ENCODE peak calls at places on chromosomes 2 and 18, in six cellular contexts. Z is IMR-90, T is H9, N is neuronal stem cell, R is mesenchymal stem cell, P is H1. B is an unnamed sample.

GRCh38 chr2:47243596-47244323 is 88.7 kb upstream of the STPG4 start:
- DNase-seq in Z (no peak), T (no peak), N (no peak), R (peak), P (no peak), B (no peak)

GRCh38 chr2:80242355-80242910 is 62.1 kb downstream of the LRRTM1 start:
- DNase-seq in Z (no peak), T (no peak), N (no peak), R (no peak), P (no peak), B (no peak)

GRCh38 chr2:16525265-16525887 is 140.3 kb downstream of the CYRIA start:
- DNase-seq in Z (no peak), T (peak), N (peak), R (peak), P (no peak), B (peak)

GRCh38 chr2:65458999-65459398 is 26.6 kb upstream of the SPRED2 start:
- DNase-seq in Z (peak), T (no peak), N (no peak), R (peak), P (no peak), B (no peak)

GRCh38 chr18:7844017-7844416 is 276.9 kb downstream of the PTPRM start:
- DNase-seq in Z (peak), T (no peak), N (no peak), R (no peak), P (no peak), B (no peak)

GRCh38 chr2:221137385-221137784 is 434.7 kb downstream of the EPHA4 start:
- DNase-seq in Z (no peak), T (no peak), N (no peak), R (no peak), P (no peak), B (no peak)

GRCh38 chr2:32812316-32812715 is 134.4 kb upstream of the LTBP1 start:
- DNase-seq in Z (peak), T (no peak), N (no peak), R (no peak), P (no peak), B (no peak)

GRCh38 chr2:239368906-239369584 is 31.8 kb downstream of the HDAC4 start:
- DNase-seq in Z (no peak), T (no peak), N (no peak), R (no peak), P (no peak), B (no peak)

GRCh38 chr2:164920430-164920829 is 34.9 kb downstream of the SLC38A11 start:
- DNase-seq in Z (peak), T (no peak), N (no peak), R (peak), P (no peak), B (peak)

GRCh38 chr18:66557091-66557490 is 46.8 kb downstream of the CDH19 start:
- DNase-seq in Z (no peak), T (no peak), N (no peak), R (no peak), P (no peak), B (no peak)

GRCh38 chr2:207770602-207771404 is 1.1 kb upstream of the FZD5 start:
- DNase-seq in Z (no peak), T (peak), N (no peak), R (no peak), P (no peak), B (peak)

GRCh38 chr2:119208791-119209203 is 14.8 kb upstream of the STEAP3 start:
- DNase-seq in Z (no peak), T (no peak), N (no peak), R (no peak), P (no peak), B (no peak)

GRCh38 chr2:169107645-169108044 is 38.3 kb downstream of the DHRS9 start:
- DNase-seq in Z (no peak), T (no peak), N (no peak), R (no peak), P (no peak), B (no peak)

GRCh38 chr2:71933467-71934319 is 214.0 kb downstream of the CYP26B1 start:
- DNase-seq in Z (no peak), T (peak), N (no peak), R (no peak), P (no peak), B (peak)

GRCh38 chr2:196758474-196759377 is 40.8 kb downstream of the GTF3C3 start:
- DNase-seq in Z (peak), T (no peak), N (no peak), R (peak), P (no peak), B (no peak)

GRCh38 chr18:49525981-49526380 is 35.9 kb upstream of the LIPG start:
- DNase-seq in Z (no peak), T (no peak), N (no peak), R (no peak), P (no peak), B (no peak)

GRCh38 chr2:15943914-15944313 is 3.6 kb downstream of the MYCN start:
- DNase-seq in Z (no peak), T (no peak), N (no peak), R (peak), P (no peak), B (no peak)

GRCh38 chr2:44559108-44559507 is 197.4 kb downstream of the CAMKMT start:
- DNase-seq in Z (no peak), T (no peak), N (no peak), R (no peak), P (no peak), B (no peak)

GRCh38 chr2:178855151-178855550 is 47.9 kb upstream of the TTN start:
- DNase-seq in Z (no peak), T (no peak), N (no peak), R (no peak), P (no peak), B (no peak)

GRCh38 chr2:233831861-233832260 is 22.5 kb downstream of the HJURP start:
- DNase-seq in Z (no peak), T (no peak), N (no peak), R (no peak), P (no peak), B (no peak)

GRCh38 chr2:230872968-230873669 is 8.4 kb downstream of the ITM2C start:
- DNase-seq in Z (no peak), T (no peak), N (no peak), R (no peak), P (no peak), B (no peak)

GRCh38 chr18:56468379-56468778 is 170.0 kb downstream of the TXNL1 start:
- DNase-seq in Z (no peak), T (no peak), N (no peak), R (no peak), P (no peak), B (no peak)

GRCh38 chr18:45688834-45689233 is 35.1 kb upstream of the SLC14A1 start:
- DNase-seq in Z (no peak), T (no peak), N (no peak), R (no peak), P (no peak), B (no peak)

GRCh38 chr18:24270937-24271380 is 126.7 kb downstream of the OSBPL1A start:
- DNase-seq in Z (peak), T (no peak), N (peak), R (peak), P (no peak), B (no peak)

GRCh38 chr2:37154790-37155189 is 2.0 kb downstream of the EIF2AK2 start:
- DNase-seq in Z (no peak), T (no peak), N (no peak), R (no peak), P (no peak), B (no peak)

GRCh38 chr2:10704034-10704594 is 14.3 kb upstream of the NOL10 start:
- DNase-seq in Z (no peak), T (no peak), N (no peak), R (no peak), P (no peak), B (no peak)

GRCh38 chr2:174247474-174248186 is 702 bp downstream of the OLA1 start:
- DNase-seq in Z (peak), T (peak), N (no peak), R (peak), P (no peak), B (peak)

GRCh38 chr2:120552800-120553471 is 182.7 kb upstream of the GLI2 start:
- DNase-seq in Z (peak), T (peak), N (peak), R (peak), P (peak), B (peak)

GRCh38 chr2:45890819-45891218 is 239.3 kb downstream of the PRKCE start:
- DNase-seq in Z (no peak), T (no peak), N (no peak), R (no peak), P (no peak), B (no peak)

GRCh38 chr2:126893153-126893552 is 5.5 kb upstream of the TEX51 start:
- DNase-seq in Z (no peak), T (no peak), N (no peak), R (no peak), P (no peak), B (no peak)
- H3K4me2 ChIP-seq in Z (no peak), T (no peak), N (no peak), R (no peak), P (no peak), B (no peak)

GRCh38 chr2:212926948-212927347 is 224.5 kb downstream of the IKZF2 start:
- DNase-seq in Z (no peak), T (no peak), N (no peak), R (no peak), P (no peak), B (no peak)
- H4K91ac ChIP-seq in Z (no peak), T (no peak), N (no peak), R (no peak), P (no peak), B (no peak)

GRCh38 chr18:9822587-9822986 is 63.2 kb upstream of the TXNDC2 start:
- DNase-seq in Z (no peak), T (no peak), N (no peak), R (no peak), P (no peak), B (no peak)

GRCh38 chr18:9825571-9826073 is 60.2 kb upstream of the TXNDC2 start:
- DNase-seq in Z (peak), T (no peak), N (no peak), R (peak), P (no peak), B (peak)

GRCh38 chr18:9823805-9824473 is 61.8 kb upstream of the TXNDC2 start:
- DNase-seq in Z (peak), T (no peak), N (no peak), R (no peak), P (no peak), B (no peak)

GRCh38 chr18:9824862-9825479 is 60.8 kb upstream of the TXNDC2 start:
- DNase-seq in Z (no peak), T (no peak), N (no peak), R (no peak), P (no peak), B (no peak)

DNA sequence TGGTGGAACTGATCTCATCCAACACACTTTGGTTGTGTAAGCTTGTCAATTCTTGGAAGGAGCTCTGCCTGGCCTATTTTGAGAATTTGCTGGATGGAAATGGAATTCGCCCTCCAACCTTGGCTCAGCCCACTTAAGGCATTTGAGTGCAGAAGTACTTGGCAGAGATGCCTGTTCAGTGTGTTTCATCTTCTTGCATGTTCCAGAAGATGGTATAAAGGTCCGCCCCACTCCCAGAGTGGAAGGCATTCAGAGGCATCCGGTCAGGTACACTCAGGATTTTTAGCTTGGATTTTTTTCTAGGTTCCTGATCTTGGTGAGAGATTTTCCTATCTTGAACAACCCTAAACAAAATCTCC is 61.3 kb upstream of the TXNDC2 start:
- DNase-seq in Z (peak), T (no peak), N (no peak), R (peak), P (no peak), B (no peak)
- H3K4me2 ChIP-seq in Z (no peak), T (no peak), N (no peak), R (no peak), P (no peak), B (no peak)

DNA sequence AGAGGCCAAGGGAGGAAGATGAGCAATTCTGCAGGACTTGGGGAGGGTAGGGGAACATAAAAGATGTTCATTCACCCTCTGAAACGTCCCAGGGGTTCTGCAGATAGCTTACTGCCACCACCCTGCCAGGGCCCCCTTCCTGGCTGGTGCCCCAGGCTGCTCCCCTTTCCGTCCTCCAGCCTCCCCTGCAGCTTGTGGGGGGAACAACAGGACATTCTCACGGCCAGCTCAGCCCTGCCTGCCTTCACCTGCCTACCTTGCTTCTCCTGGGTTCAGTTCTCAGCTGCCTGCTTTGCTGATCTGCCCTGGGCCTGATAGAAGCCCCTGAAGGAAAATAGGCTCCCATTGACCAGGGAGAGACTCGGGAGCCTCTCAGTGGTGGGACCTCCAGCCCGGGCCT is 251.1 kb downstream of the CELF4 start:
- DNase-seq in Z (no peak), T (peak), N (no peak), R (no peak), P (no peak), B (no peak)
- H4K91ac ChIP-seq in Z (no peak), T (no peak), N (no peak), R (no peak), P (no peak), B (no peak)